ENCODE peak calls at places on chromosomes 13 and 19, in four cellular contexts. X, N, W and I are unnamed samples.

GRCh38 chr13:31045621-31046081 is 113.2 kb downstream of the TEX26 start:
- DNase-seq in W (peak; percentile 95), N (no peak), X (peak; percentile 94), I (peak; percentile 68)

GRCh38 chr13:66995366-66995663 is 234.8 kb downstream of the PCDH9 start:
- DNase-seq in W (no peak), N (no peak), X (no peak), I (no peak)

GRCh38 chr13:99425485-99426341 is 75.6 kb upstream of the TM9SF2 start:
- DNase-seq in W (no peak), N (no peak), X (no peak), I (no peak)

GRCh38 chr19:49094505-49095482 is 9.5 kb downstream of the SNRNP70 start:
- DNase-seq in W (no peak), N (no peak), X (no peak), I (no peak)

GRCh38 chr13:29073762-29074161 is 253.6 kb downstream of the MTUS2 start:
- DNase-seq in W (no peak), X (no peak), N (no peak), I (no peak)

GRCh38 chr19:29376855-29377354 is 148.9 kb upstream of the VSTM2B start:
- DNase-seq in N (no peak), W (no peak), X (no peak), I (no peak)

GRCh38 chr13:109971745-109972090 is 185.3 kb upstream of the IRS2 start:
- DNase-seq in N (no peak), W (no peak), X (no peak), I (no peak)

GRCh38 chr13:44305845-44306244 is 67.8 kb upstream of the SERP2 start:
- DNase-seq in N (no peak), X (no peak), W (no peak), I (no peak)

GRCh38 chr13:91450913-91451312 is 52.5 kb downstream of the GPC5 start:
- DNase-seq in W (no peak), X (no peak), N (no peak), I (no peak)

GRCh38 chr13:91456837-91457236 is 58.4 kb downstream of the GPC5 start:
- DNase-seq in W (no peak), X (no peak), N (no peak), I (no peak)

GRCh38 chr13:91459485-91459884 is 61.1 kb downstream of the GPC5 start:
- DNase-seq in N (no peak), X (no peak), W (no peak), I (no peak)

DNA sequence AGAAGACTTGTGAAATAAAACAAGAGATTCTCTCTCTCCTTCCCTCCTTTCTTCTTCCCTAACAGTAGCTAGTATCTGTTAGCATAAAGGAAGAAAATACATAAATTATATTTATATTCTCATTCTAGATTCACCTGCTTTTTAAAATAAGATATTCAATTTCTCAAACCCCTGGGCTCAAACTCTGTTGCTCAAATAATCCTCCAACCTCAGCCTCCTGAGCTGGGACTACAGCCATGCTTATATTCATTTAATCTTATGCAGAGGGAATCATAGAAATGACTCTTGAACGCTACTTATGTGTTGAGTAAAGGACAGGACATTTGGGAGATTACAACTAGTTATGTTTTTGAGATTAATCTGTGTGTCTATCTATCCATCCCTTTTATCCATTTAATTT is 56.2 kb downstream of the GPC5 start:
- DNase-seq in N (no peak), X (no peak), W (no peak), I (no peak)
- TF ChIP-seq CTCF in N (no peak), X (no peak), W (no peak), I (no peak)

GRCh38 chr13:47611664-47612288 is 389.3 kb downstream of the SUCLA2 start:
- DNase-seq in X (no peak), N (no peak), W (no peak), I (no peak)
- TF ChIP-seq CTCF in X (no peak), N (no peak), W (peak; percentile 50), I (no peak)

GRCh38 chr19:41941410-41942202 is 13.4 kb upstream of the ERFL start:
- DNase-seq in W (no peak), N (no peak), X (no peak), I (no peak)

GRCh38 chr19:41937976-41938375 is 9.7 kb upstream of the ERFL start:
- DNase-seq in X (no peak), W (no peak), N (no peak), I (no peak)

GRCh38 chr19:41939861-41940442 is 11.7 kb upstream of the ERFL start:
- DNase-seq in W (no peak), N (no peak), X (no peak), I (no peak)

GRCh38 chr19:41937525-41937924 is 9.3 kb upstream of the ERFL start:
- DNase-seq in N (no peak), W (no peak), X (no peak), I (no peak)

DNA sequence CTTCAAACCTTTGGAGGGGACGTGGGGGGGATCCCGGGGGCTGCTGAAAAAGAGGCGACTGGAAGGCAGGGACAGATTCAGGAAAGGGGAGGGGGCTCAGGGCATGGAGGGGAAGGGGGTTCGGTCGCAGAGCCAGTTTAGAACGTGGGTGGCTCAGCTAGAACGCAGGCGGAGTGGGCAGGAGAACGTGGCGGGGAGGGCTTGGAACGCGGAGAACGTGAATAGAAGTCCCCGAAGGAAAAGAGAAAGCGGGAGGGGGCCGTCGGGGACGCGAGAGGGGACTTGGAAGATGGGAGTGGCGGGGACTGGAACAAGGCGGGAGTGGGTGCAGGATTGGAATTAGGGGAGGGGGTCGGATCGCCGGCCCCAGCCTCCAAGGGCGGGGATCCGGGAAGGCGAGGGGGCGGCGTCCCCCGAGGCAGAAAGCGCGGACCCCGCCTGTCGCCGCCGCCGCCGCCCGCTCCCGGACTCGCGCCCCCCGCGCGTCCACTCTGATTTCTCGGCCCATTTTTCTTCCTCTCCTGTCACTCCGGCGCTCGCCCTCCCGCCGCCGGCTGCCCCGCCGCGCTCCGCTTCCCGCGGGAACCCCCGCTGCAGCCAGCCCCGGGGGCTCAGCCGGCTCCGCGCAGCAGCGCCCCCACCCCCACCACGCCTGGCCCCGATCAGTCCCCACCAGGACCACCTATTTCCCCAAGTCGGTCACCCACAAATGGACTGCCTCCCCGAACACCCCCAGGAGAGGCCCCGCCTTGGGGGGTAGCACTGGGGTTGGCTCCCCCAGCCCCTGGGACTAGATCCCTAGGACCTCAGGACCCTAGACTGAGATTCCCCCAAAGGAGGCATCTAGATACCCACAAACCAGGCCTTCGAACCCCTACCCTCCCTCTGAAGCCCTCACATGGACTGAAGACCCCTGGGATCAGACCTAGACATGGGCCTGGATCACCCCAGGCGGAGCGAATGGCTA is 12.5 kb upstream of the ERFL start:
- DNase-seq in X (no peak), W (no peak), N (no peak), I (no peak)
- TF ChIP-seq CTCF in X (no peak), W (no peak), N (no peak), I (no peak)

DNA sequence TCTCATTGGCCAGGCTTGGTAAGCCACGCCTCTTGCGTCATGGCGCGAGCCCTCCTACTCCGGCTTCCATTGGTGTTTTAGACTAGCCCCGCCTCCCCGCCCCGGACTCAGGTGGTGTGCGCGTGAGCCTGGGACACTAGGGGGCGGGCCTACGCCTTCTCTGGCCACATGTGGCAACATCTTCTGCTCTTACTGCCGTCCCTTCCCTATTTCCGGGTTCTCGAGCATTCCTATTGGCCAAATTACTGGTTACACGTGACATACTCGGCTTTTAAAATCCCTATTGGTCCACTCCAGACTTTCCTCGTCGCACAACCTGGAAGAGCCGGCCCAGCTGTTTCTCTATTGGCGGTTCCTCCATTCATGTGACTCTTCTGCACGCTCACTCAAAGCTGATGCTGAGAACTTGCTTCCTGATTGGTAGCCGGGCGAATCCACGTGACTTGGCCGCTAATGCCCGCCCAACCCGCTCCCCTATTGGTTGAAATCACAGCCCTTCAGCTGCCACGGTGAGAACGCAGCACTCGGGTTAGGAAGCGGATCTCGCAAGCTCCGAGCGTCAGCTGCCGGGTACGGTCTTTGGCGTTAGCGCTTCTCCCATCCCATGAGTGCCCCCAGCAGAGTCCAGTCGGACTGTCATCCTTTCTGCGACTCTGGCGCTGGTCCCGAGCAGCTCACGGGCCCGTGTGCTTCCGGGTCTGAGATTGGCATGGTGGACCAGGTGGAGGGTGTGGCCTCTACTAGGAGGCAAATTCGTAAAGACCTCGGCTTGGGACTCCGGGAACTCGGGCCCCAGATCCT is at the start of gene BLOC1S3:
- DNase-seq in W (peak; percentile 100), X (peak; percentile 100), N (peak; percentile 99), I (peak; percentile 100)
- TF ChIP-seq CTCF in W (peak; percentile 79), X (peak; percentile 46), N (no peak), I (peak; percentile 33)